ENCODE peak calls at places on chromosomes 1 and 21, in four cellular contexts. O is tibial nerve, Z is lower lobe of right lung, T is ascending aorta. L is an unnamed sample. For H3K27me3, the result is how much of the 10 kb centered on the place peaks cover.

GRCh38 chr1:86082183-86082582 is 74.4 kb downstream of the COL24A1 start:
- DNase-seq in O (no peak), T (no peak), Z (no peak), L (no peak)

GRCh38 chr1:74463301-74463988 is 49.0 kb downstream of the LRRC53 start:
- DNase-seq in T (no peak), O (no peak), Z (no peak), L (no peak)

GRCh38 chr1:102118150-102118549 is 121.4 kb upstream of the OLFM3 start:
- DNase-seq in T (no peak), O (no peak), Z (no peak), L (no peak)

GRCh38 chr1:94215955-94216354 is 21.4 kb downstream of the ARHGAP29 start:
- DNase-seq in Z (no peak), T (no peak), O (no peak), L (no peak)

GRCh38 chr1:39654291-39654690 is 14.8 kb upstream of the HEYL start:
- DNase-seq in T (no peak), O (peak), Z (no peak), L (no peak)

GRCh38 chr1:216961516-216961915 is 238.3 kb upstream of the ESRRG start:
- DNase-seq in O (no peak), Z (no peak), T (no peak), L (no peak)

GRCh38 chr1:12495725-12496124 is 122.3 kb downstream of the DHRS3 start:
- DNase-seq in Z (no peak), O (no peak), T (no peak), L (no peak)

GRCh38 chr1:248850536-248851251 is 8.2 kb downstream of the ZNF692 start:
- DNase-seq in T (no peak), Z (no peak), O (no peak), L (no peak)

GRCh38 chr1:47508900-47509488 is 71.2 kb downstream of the FOXD2 start:
- DNase-seq in Z (no peak), T (peak), O (no peak), L (no peak)

GRCh38 chr1:24385160-24385939 is 28.2 kb downstream of the STPG1 start:
- DNase-seq in Z (no peak), T (no peak), O (no peak), L (peak)

GRCh38 chr1:243977104-243977503 is 74.0 kb upstream of the ZBTB18 start:
- DNase-seq in Z (no peak), O (no peak), T (no peak), L (no peak)

GRCh38 chr1:31483012-31483946 is 70.3 kb downstream of the SERINC2 start:
- DNase-seq in T (peak), Z (no peak), O (peak), L (no peak)

GRCh38 chr1:206898909-206899431 is 1.7 kb downstream of the IL24 start:
- DNase-seq in Z (no peak), O (no peak), T (no peak), L (no peak)
- H3K27me3 ChIP-seq in Z (under half), O (under half), T (under half), L (under half)

GRCh38 chr21:31636874-31637273 is 22.6 kb upstream of the SOD1 start:
- DNase-seq in T (no peak), O (no peak), Z (no peak), L (no peak)
- H3K27ac ChIP-seq in T (no peak), O (no peak), Z (no peak), L (no peak)

GRCh38 chr21:36511484-36512227 is 31.7 kb upstream of the CLDN14 start:
- DNase-seq in Z (no peak), O (no peak), T (no peak), L (no peak)

GRCh38 chr21:36507397-36508018 is 27.6 kb upstream of the CLDN14 start:
- DNase-seq in Z (no peak), T (no peak), O (no peak), L (no peak)

GRCh38 chr21:36510911-36511310 is 31.0 kb upstream of the CLDN14 start:
- DNase-seq in O (no peak), T (no peak), Z (no peak), L (no peak)

GRCh38 chr21:36508948-36509347 is 29.0 kb upstream of the CLDN14 start:
- DNase-seq in T (no peak), O (no peak), Z (no peak), L (no peak)

GRCh38 chr21:36509966-36510742 is 30.2 kb upstream of the CLDN14 start:
- DNase-seq in T (no peak), Z (peak), O (no peak), L (no peak)
- H3K27me3 ChIP-seq in T (under half), Z (under half), O (under half), L (under half)

GRCh38 chr21:15124731-15125130 is 59.9 kb upstream of the NRIP1 start:
- DNase-seq in T (no peak), O (no peak), Z (no peak), L (no peak)

GRCh38 chr21:15121097-15121654 is 56.4 kb upstream of the NRIP1 start:
- DNase-seq in O (no peak), T (no peak), Z (no peak), L (no peak)

GRCh38 chr21:15126948-15127347 is 62.1 kb upstream of the NRIP1 start:
- DNase-seq in T (no peak), O (no peak), Z (no peak), L (no peak)

GRCh38 chr21:15122241-15122640 is 57.4 kb upstream of the NRIP1 start:
- DNase-seq in O (no peak), Z (no peak), T (no peak), L (no peak)

DNA sequence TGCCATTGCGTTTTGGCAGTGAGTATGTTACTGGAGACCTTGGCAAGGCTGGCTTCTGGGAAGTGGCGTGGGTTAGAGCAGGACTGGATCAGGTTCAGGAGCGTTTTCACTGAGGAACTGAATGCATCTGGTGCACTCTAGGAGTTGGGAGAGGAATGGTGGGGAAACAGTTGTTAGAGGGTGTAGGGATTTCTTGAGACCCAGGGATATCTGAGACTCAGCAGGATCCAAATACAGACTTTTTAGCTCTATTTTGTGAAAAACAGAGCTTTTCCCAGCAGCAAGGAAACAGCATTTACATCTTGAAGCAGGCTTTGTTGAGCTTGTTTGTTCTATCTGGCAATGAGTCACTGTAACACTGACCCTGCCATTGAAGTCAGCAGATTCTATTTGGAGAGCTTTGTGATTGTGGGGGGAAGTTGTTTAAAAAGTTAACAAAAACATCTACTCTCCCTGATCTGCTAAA is 56.9 kb upstream of the NRIP1 start:
- DNase-seq in Z (peak), T (peak), O (no peak), L (no peak)
- H3K27ac ChIP-seq in Z (no peak), T (peak), O (no peak), L (no peak)

GRCh38 chr1:20380616-20381035 is 90.0 kb downstream of the VWA5B1 start:
- DNase-seq in O (no peak), T (no peak), Z (no peak), L (no peak)

GRCh38 chr1:20380175-20380574 is 89.5 kb downstream of the VWA5B1 start:
- DNase-seq in O (no peak), Z (no peak), T (no peak), L (no peak)

GRCh38 chr1:20379075-20379474 is 88.4 kb downstream of the VWA5B1 start:
- DNase-seq in T (no peak), O (no peak), Z (no peak), L (no peak)

GRCh38 chr1:20381961-20382360 is 91.3 kb downstream of the VWA5B1 start:
- DNase-seq in Z (no peak), O (no peak), T (no peak), L (no peak)

DNA sequence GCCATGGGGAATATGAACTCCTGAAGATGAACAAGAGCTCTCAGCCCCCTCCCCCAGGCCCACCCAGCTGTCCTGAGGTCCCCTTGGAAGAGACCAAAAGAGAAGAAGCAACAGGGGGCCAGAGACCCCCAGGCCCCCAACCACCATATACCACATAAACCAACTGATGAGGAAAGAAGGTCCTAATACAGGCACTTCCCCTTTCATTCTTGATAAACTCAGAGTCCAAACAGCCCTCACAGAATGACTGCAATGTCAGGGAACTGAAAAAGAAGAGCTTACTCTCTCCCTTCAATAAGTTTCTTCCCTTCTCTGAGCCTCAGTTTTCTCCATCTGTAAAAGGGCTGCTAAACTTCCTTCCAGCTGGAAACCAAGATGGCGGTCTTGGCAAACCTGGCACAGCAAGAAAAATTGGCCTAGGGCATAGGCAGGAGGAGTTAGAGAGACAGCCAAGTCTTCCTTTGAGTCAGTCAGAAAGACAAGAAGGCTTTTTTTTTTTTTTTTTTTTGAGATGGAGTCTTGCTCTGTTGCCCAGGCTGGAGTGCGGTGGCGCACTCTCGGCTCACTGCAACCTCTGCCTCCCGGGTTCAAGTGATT is 90.5 kb downstream of the VWA5B1 start:
- DNase-seq in O (no peak), T (no peak), Z (no peak), L (no peak)
- H3K27me3 ChIP-seq in O (under half), T (under half), Z (under half), L (under half)

GRCh38 chr1:172500207-172500606 is 32.7 kb upstream of the SUCO start:
- DNase-seq in T (no peak), Z (no peak), O (no peak), L (no peak)

GRCh38 chr1:172497230-172497629 is 35.7 kb upstream of the SUCO start:
- DNase-seq in T (no peak), O (no peak), Z (peak), L (no peak)

GRCh38 chr1:172499636-172500141 is 33.3 kb upstream of the SUCO start:
- DNase-seq in T (no peak), Z (peak), O (no peak), L (no peak)

GRCh38 chr1:172498858-172499257 is 34.1 kb upstream of the SUCO start:
- DNase-seq in Z (peak), O (no peak), T (no peak), L (no peak)

DNA sequence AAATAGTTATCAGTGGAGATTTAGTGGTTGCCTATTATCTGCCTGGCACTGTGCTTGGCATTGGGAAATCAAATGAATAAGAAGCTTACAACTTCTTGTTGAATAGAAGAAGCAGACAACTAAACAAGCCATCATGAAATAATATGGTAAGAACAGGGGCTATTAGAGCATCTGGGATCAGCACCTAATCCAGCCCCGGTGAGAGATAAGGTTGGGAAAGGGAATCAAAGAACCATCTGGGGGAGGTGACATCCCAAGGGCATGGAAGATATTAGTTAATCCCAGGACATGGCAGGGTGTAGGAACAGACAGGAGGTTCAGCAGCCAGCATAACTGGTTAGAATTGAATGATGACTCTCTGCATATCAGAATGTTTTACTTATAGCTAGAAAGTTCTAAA is 36.3 kb upstream of the SUCO start:
- DNase-seq in O (no peak), T (no peak), Z (no peak), L (no peak)
- H3K27ac ChIP-seq in O (no peak), T (no peak), Z (no peak), L (no peak)

DNA sequence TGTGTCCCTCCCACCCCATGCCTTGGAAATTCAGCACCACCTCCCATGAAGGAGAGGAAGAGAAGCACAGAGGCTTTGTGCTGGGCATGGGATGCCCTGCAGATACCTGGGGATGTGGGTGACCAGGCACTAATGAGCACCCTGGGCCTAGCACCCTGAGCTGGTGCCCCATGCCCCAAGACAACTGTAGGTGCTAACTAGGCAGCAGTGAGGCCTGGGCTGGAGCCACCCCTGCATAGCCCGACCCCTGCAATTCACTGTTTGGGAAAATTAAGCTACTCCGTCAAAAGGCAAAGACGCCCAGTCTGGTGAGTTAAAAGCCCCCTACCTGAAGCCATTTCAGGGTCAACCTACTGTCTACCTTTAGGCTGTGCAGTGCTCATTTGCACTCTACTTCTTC is 5.4 kb downstream of the KCNA2 start:
- DNase-seq in T (peak), O (no peak), Z (no peak), L (no peak)
- H3K27me3 ChIP-seq in T (under half), O (under half), Z (under half), L (under half)

GRCh38 chr1:224919508-224919907 is 10.0 kb upstream of the DNAH14 start:
- DNase-seq in O (no peak), Z (no peak), T (no peak), L (no peak)

GRCh38 chr1:224922404-224923164 is 6.9 kb upstream of the DNAH14 start:
- DNase-seq in T (no peak), Z (no peak), O (no peak), L (no peak)

GRCh38 chr1:224920930-224921329 is 8.5 kb upstream of the DNAH14 start:
- DNase-seq in Z (no peak), O (no peak), T (no peak), L (no peak)

GRCh38 chr1:224923726-224924125 is 5.7 kb upstream of the DNAH14 start:
- DNase-seq in Z (no peak), O (no peak), T (no peak), L (no peak)

DNA sequence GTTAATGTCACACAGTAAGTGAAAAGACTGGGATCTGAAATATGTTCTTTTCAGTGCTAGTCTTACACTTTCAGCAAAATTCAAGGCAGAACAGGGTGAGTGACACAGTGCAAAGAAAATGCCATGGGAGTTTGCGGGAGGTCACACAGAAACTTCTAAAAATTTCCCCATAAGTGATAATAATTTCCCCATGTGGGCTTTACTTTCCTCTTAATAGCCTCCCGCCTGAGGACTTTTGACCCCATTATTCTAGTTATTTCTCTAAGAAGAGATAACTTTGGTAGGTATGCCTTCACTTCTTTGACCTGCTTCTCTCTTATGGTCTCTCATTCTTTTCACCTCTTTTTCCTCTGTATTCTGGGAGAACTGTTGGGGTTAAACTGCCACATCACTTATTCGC is 8.1 kb upstream of the DNAH14 start:
- DNase-seq in T (no peak), O (no peak), Z (no peak), L (no peak)
- H3K27ac ChIP-seq in T (no peak), O (no peak), Z (no peak), L (no peak)

GRCh38 chr1:156384007-156384406 is 15.0 kb downstream of the RHBG start:
- DNase-seq in T (no peak), Z (no peak), O (no peak), L (no peak)

GRCh38 chr1:156379420-156380165 is 10.6 kb downstream of the RHBG start:
- DNase-seq in O (no peak), Z (no peak), T (no peak), L (no peak)

GRCh38 chr1:156383023-156383422 is 14.0 kb downstream of the RHBG start:
- DNase-seq in T (no peak), O (peak), Z (peak), L (peak)

GRCh38 chr1:156384658-156385057 is 15.6 kb downstream of the RHBG start:
- DNase-seq in T (no peak), O (no peak), Z (no peak), L (no peak)

DNA sequence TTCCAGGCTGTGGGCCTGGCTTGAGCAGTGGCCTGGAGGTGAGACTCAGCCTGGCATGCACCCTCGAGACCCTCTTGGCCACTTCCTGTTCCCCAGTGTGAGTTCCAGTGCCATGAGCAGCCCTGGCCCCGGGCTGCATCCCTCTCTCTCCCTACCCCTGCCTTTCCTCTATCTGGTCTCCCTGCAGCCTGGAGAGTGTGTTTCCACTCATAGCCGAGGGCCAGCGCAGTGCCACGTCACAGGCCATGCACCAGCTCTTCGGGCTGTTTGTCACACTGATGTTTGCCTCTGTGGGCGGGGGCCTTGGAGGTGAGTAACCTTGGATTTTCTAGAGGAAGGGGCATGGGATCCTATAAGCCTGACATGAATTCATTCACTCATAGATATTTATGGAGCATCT is 13.6 kb downstream of the RHBG start:
- DNase-seq in Z (no peak), T (no peak), O (no peak), L (no peak)
- H3K27me3 ChIP-seq in Z (under half), T (under half), O (under half), L (under half)

GRCh38 chr21:42760361-42760970 is 107.0 kb downstream of the PDE9A start:
- DNase-seq in O (no peak), Z (peak), T (no peak), L (no peak)

GRCh38 chr21:42759594-42759927 is 106.1 kb downstream of the PDE9A start:
- DNase-seq in O (no peak), Z (no peak), T (no peak), L (no peak)

GRCh38 chr21:42761776-42762335 is 108.4 kb downstream of the PDE9A start:
- DNase-seq in T (no peak), Z (peak), O (no peak), L (no peak)

GRCh38 chr21:42758721-42759593 is 105.5 kb downstream of the PDE9A start:
- DNase-seq in O (no peak), Z (peak), T (no peak), L (no peak)

GRCh38 chr21:42760977-42761751 is 107.7 kb downstream of the PDE9A start:
- DNase-seq in O (no peak), Z (peak), T (no peak), L (no peak)
- H3K27ac ChIP-seq in O (no peak), Z (no peak), T (no peak), L (no peak)